ENCODE peak calls at places on chromosomes 7 and 10, in six cellular contexts. P is cardiac muscle cell; D is ovary; G is CD8-positive, alpha-beta T cell; X is H1; T is tibial nerve. N is an unnamed sample.
A peak's percentile ranks its signal among the peaks of the same experiment; 100 is the strongest.

GRCh38 chr7:19698331-19698730 is 10.5 kb downstream of the POLR1F start:
- DNase-seq in P (no peak), G (no peak), X (no peak), D (no peak), T (no peak), N (no peak)

GRCh38 chr7:41793556-41793955 is 90.7 kb upstream of the INHBA start:
- DNase-seq in P (no peak), G (no peak), T (no peak), D (no peak), X (no peak), N (no peak)

GRCh38 chr7:24245362-24245761 is 38.6 kb upstream of the NPY start:
- DNase-seq in G (no peak), P (no peak), D (no peak), X (no peak), T (no peak), N (no peak)

GRCh38 chr7:141974831-141975230 is 1.3 kb upstream of the TAS2R38 start:
- DNase-seq in D (no peak), X (no peak), G (no peak), T (no peak), P (no peak), N (no peak)

GRCh38 chr7:40808409-40808942 is 673.7 kb downstream of the SUGCT start:
- DNase-seq in X (no peak), T (no peak), P (peak; percentile 96), D (no peak), G (no peak), N (no peak)

GRCh38 chr10:17586741-17587720 is 30.1 kb downstream of the HACD1 start:
- DNase-seq in G (no peak), P (peak; percentile 44), D (no peak), X (no peak), T (no peak), N (no peak)

GRCh38 chr7:27143022-27143949 is at the start of gene HOXA5:
- DNase-seq in T (no peak), D (no peak), X (peak; percentile 96), P (peak; percentile 40), G (no peak), N (no peak)

GRCh38 chr10:71211759-71212248 is 566 bp upstream of the UNC5B start:
- DNase-seq in D (no peak), P (no peak), T (no peak), G (no peak), X (no peak), N (no peak)

GRCh38 chr10:29430101-29430500 is 141.2 kb downstream of the LYZL1 start:
- DNase-seq in X (no peak), D (no peak), P (peak; percentile 21), T (no peak), G (no peak), N (no peak)

GRCh38 chr10:43262043-43262901 is 4.6 kb downstream of the RASGEF1A start:
- DNase-seq in P (no peak), X (peak; percentile 54), G (no peak), D (no peak), T (no peak), N (no peak)

GRCh38 chr7:103065666-103066065 is 8.9 kb downstream of the FBXL13 start:
- DNase-seq in D (peak; percentile 46), P (peak; percentile 45), G (peak; percentile 44), T (no peak), X (peak; percentile 70), N (no peak)

GRCh38 chr10:67140641-67141040 is 214.8 kb downstream of the LRRTM3 start:
- DNase-seq in P (no peak), X (no peak), G (no peak), D (no peak), T (no peak), N (no peak)

GRCh38 chr10:955127-955819 is 23.8 kb upstream of the LARP4B start:
- DNase-seq in G (no peak), X (no peak), T (no peak), P (no peak), D (no peak), N (no peak)

GRCh38 chr7:7257899-7258692 is 75.8 kb downstream of the C1GALT1 start:
- DNase-seq in X (no peak), T (no peak), D (no peak), P (no peak), G (no peak), N (no peak)

GRCh38 chr7:111492234-111492633 is 70.1 kb downstream of the IMMP2L start:
- DNase-seq in G (no peak), X (no peak), T (no peak), P (no peak), D (no peak), N (no peak)

GRCh38 chr7:113015038-113015645 is 71.5 kb downstream of the GPR85 start:
- DNase-seq in P (peak; percentile 56), G (no peak), X (no peak), T (no peak), D (no peak), N (no peak)

GRCh38 chr10:87092861-87093460 is 1.7 kb downstream of the GLUD1 start:
- DNase-seq in D (no peak), P (peak; percentile 42), G (no peak), X (peak; percentile 58), T (no peak), N (no peak)

GRCh38 chr7:99643464-99643863 is 26.7 kb downstream of the ZSCAN25 start:
- DNase-seq in G (no peak), P (no peak), X (no peak), T (no peak), D (no peak), N (no peak)

GRCh38 chr7:127582361-127582760 is 3.0 kb downstream of the GCC1 start:
- DNase-seq in X (no peak), T (no peak), P (peak; percentile 79), G (no peak), D (peak; percentile 87), N (peak; percentile 66)

GRCh38 chr7:147586526-147586925 is 1004.0 kb upstream of the C7orf33 start:
- DNase-seq in T (no peak), P (no peak), X (no peak), G (no peak), D (no peak), N (no peak)

GRCh38 chr7:20441886-20442505 is 111.3 kb downstream of the ITGB8 start:
- DNase-seq in G (no peak), D (no peak), P (no peak), X (no peak), T (no peak), N (no peak)

GRCh38 chr10:63430091-63430998 is 35.4 kb downstream of the JMJD1C start:
- DNase-seq in T (no peak), P (peak; percentile 85), X (no peak), G (no peak), D (no peak), N (no peak)

GRCh38 chr7:54546081-54546985 is 4.2 kb downstream of the VSTM2A start:
- DNase-seq in X (peak; percentile 85), T (no peak), P (no peak), D (no peak), G (no peak), N (no peak)

GRCh38 chr7:18408461-18408860 is 87.1 kb upstream of the HDAC9 start:
- DNase-seq in T (no peak), D (no peak), P (peak; percentile 33), G (no peak), X (no peak), N (no peak)

GRCh38 chr7:157558875-157559595 is 222.2 kb downstream of the DNAJB6 start:
- DNase-seq in D (no peak), P (no peak), T (no peak), G (no peak), X (no peak), N (no peak)

GRCh38 chr7:5491251-5492044 is 67.8 kb upstream of the TNRC18 start:
- DNase-seq in P (peak; percentile 25), T (no peak), D (no peak), G (no peak), X (no peak), N (peak; percentile 50)

GRCh38 chr10:132701099-132701845 is 84.7 kb downstream of the NKX6-2 start:
- DNase-seq in P (no peak), T (no peak), X (no peak), G (no peak), D (no peak), N (peak; percentile 6)

GRCh38 chr10:113716109-113717010 is 35.1 kb upstream of the PLEKHS1 start:
- DNase-seq in D (no peak), P (no peak), G (no peak), X (no peak), T (no peak), N (no peak)
- H3K36me3 ChIP-seq in D (no peaks in the 10 kb centered on the region), P (no peaks in the 10 kb centered on the region), G (peaks cover 9% of the 10 kb centered on the region), X (peaks cover under 1% of the 10 kb centered on the region), T (no peaks in the 10 kb centered on the region), N (no peaks in the 10 kb centered on the region)

GRCh38 chr10:93422121-93422520 is 60.0 kb downstream of the MYOF start:
- DNase-seq in X (no peak), G (no peak), P (no peak), D (no peak), T (no peak), N (no peak)
- H3K27ac ChIP-seq in X (no peak overlapping the region), G (no peak overlapping the region), P (peak overlapping the region; percentile 91), D (peak overlapping the region; percentile 33), T (peak overlapping the region; percentile 58), N (peak overlapping the region; percentile 85)

GRCh38 chr10:108034808-108035207 is 870.3 kb upstream of the SORCS1 start:
- DNase-seq in X (no peak), D (no peak), T (no peak), G (no peak), P (no peak), N (no peak)

GRCh38 chr10:108036298-108036697 is 871.8 kb upstream of the SORCS1 start:
- DNase-seq in G (no peak), P (no peak), X (no peak), D (no peak), T (no peak), N (no peak)

GRCh38 chr10:108031505-108031904 is 867.0 kb upstream of the SORCS1 start:
- DNase-seq in G (no peak), P (no peak), T (no peak), D (no peak), X (no peak), N (no peak)

GRCh38 chr10:108039821-108040584 is 875.5 kb upstream of the SORCS1 start:
- DNase-seq in T (no peak), G (no peak), D (no peak), X (no peak), P (no peak), N (no peak)

GRCh38 chr10:108037061-108037460 is 872.6 kb upstream of the SORCS1 start:
- DNase-seq in G (no peak), D (no peak), X (no peak), T (no peak), P (no peak), N (no peak)
- H3K36me3 ChIP-seq in G (no peaks in the 10 kb centered on the region), D (no peaks in the 10 kb centered on the region), X (no peaks in the 10 kb centered on the region), T (no peaks in the 10 kb centered on the region), P (no peaks in the 10 kb centered on the region), N (no peaks in the 10 kb centered on the region)

GRCh38 chr10:122363311-122363710 is 11.2 kb upstream of the PLEKHA1 start:
- DNase-seq in D (no peak), P (no peak), X (no peak), G (no peak), T (no peak), N (no peak)
- H3K27ac ChIP-seq in D (no peak overlapping the region), P (no peak overlapping the region), X (no peak overlapping the region), G (no peak overlapping the region), T (no peak overlapping the region), N (no peak overlapping the region)

GRCh38 chr7:158808126-158808525 is 21.2 kb downstream of the ESYT2 start:
- DNase-seq in X (peak; percentile 27), P (no peak), D (no peak), T (no peak), G (no peak), N (no peak)
- H3K36me3 ChIP-seq in X (peaks cover 4% of the 10 kb centered on the region), P (no peaks in the 10 kb centered on the region), D (no peaks in the 10 kb centered on the region), T (no peaks in the 10 kb centered on the region), G (peaks cover 13% of the 10 kb centered on the region), N (peaks cover 29% of the 10 kb centered on the region)